ENCODE peak calls at places on chromosomes 2 and 18, in five cellular contexts. L is endothelial cell of umbilical vein, S is GM12878, F is HCT116, P is transverse colon. X is an unnamed sample.

GRCh38 chr2:219661197-219661954 is 33.9 kb downstream of the SLC4A3 start:
- DNase-seq in L (no peak), F (peak; percentile 35), P (no peak), S (peak; percentile 44), X (no peak)

GRCh38 chr2:10504370-10504993 is 56.4 kb upstream of the ODC1 start:
- DNase-seq in S (no peak), L (no peak), P (no peak), F (no peak), X (peak; percentile 16)

GRCh38 chr2:8003462-8004075 is 678.3 kb upstream of the ID2 start:
- DNase-seq in P (peak; percentile 19), L (no peak), F (no peak), S (no peak), X (no peak)

GRCh38 chr2:145038041-145038525 is 518.2 kb upstream of the ZEB2 start:
- DNase-seq in P (no peak), F (no peak), L (no peak), S (no peak), X (no peak)

GRCh38 chr2:213279961-213280360 is 4.3 kb upstream of the SPAG16 start:
- DNase-seq in S (no peak), L (no peak), P (no peak), F (no peak), X (no peak)

GRCh38 chr2:190819835-190820234 is 60.8 kb upstream of the GLS start:
- DNase-seq in S (no peak), L (no peak), P (no peak), F (no peak), X (no peak)

GRCh38 chr2:153059338-153060052 is 341.1 kb downstream of the ARL6IP6 start:
- DNase-seq in P (no peak), L (no peak), S (no peak), F (peak; percentile 61), X (no peak)

GRCh38 chr2:172986040-172986439 is 89.6 kb upstream of the MAP3K20 start:
- DNase-seq in F (no peak), L (peak; percentile 61), S (no peak), P (no peak), X (no peak)

GRCh38 chr2:181847729-181848128 is 43.8 kb upstream of the ITPRID2 start:
- DNase-seq in P (no peak), F (no peak), L (no peak), S (no peak), X (no peak)

GRCh38 chr18:63823516-63824219 is 48.5 kb downstream of the SERPINB7 start:
- DNase-seq in S (no peak), L (peak; percentile 12), P (peak; percentile 20), F (peak; percentile 23), X (no peak)

GRCh38 chr2:19357383-19358241 is 811 bp downstream of the OSR1 start:
- DNase-seq in L (no peak), S (no peak), P (peak; percentile 42), F (no peak), X (no peak)

GRCh38 chr2:111919794-111920608 is 21.6 kb downstream of the MERTK start:
- DNase-seq in P (peak; percentile 81), L (peak; percentile 89), F (no peak), S (no peak), X (peak; percentile 26)

GRCh38 chr18:22667616-22668422 is 250.1 kb upstream of the CTAGE1 start:
- DNase-seq in F (peak; percentile 34), P (no peak), S (peak; percentile 20), L (peak; percentile 96), X (no peak)

GRCh38 chr2:152418688-152419087 is 83.7 kb downstream of the FMNL2 start:
- DNase-seq in S (no peak), F (no peak), L (peak; percentile 64), P (no peak), X (no peak)

GRCh38 chr18:66993492-66993891 is 389.6 kb upstream of the CDH19 start:
- DNase-seq in S (no peak), F (no peak), L (no peak), P (no peak), X (no peak)

GRCh38 chr18:4455113-4455811 is at the start of gene DLGAP1:
- DNase-seq in L (no peak), S (no peak), P (peak; percentile 56), F (no peak), X (peak; percentile 60)

GRCh38 chr2:160484859-160485520 is 8.6 kb downstream of the RBMS1 start:
- DNase-seq in S (no peak), F (no peak), L (no peak), P (no peak), X (no peak)

GRCh38 chr2:222561817-222562424 is 94.0 kb downstream of the FARSB start:
- DNase-seq in F (peak; percentile 39), L (peak; percentile 60), S (peak; percentile 13), P (peak; percentile 50), X (no peak)

GRCh38 chr2:5322414-5322813 is 369.8 kb upstream of the SOX11 start:
- DNase-seq in F (no peak), L (no peak), P (no peak), S (no peak), X (no peak)

GRCh38 chr18:12890500-12890899 is 6.5 kb upstream of the PTPN2 start:
- DNase-seq in P (no peak), L (no peak), S (no peak), F (no peak), X (no peak)

GRCh38 chr2:118310878-118311442 is 222.7 kb downstream of the INSIG2 start:
- DNase-seq in S (no peak), P (no peak), F (no peak), L (no peak), X (no peak)

GRCh38 chr18:8657873-8658521 is 47.4 kb upstream of the MTCL1 start:
- DNase-seq in F (no peak), L (no peak), S (no peak), P (no peak), X (no peak)

GRCh38 chr18:8703781-8704301 is 1.5 kb upstream of the MTCL1 start:
- DNase-seq in S (no peak), F (no peak), L (no peak), P (no peak), X (no peak)

GRCh38 chr2:223930002-223930976 is 14.8 kb downstream of the WDFY1 start:
- DNase-seq in L (no peak), F (no peak), P (peak; percentile 33), S (no peak), X (peak; percentile 51)

GRCh38 chr2:1854747-1855146 is 110.4 kb upstream of the PXDN start:
- DNase-seq in L (no peak), S (no peak), F (no peak), P (no peak), X (no peak)

GRCh38 chr18:46668694-46669093 is 11.7 kb upstream of the LOXHD1 start:
- DNase-seq in S (no peak), P (no peak), F (no peak), L (no peak), X (no peak)
- TF ChIP-seq POLR2AphosphoS5 in S (no peak), P (no peak), F (no peak), L (no peak), X (no peak)

GRCh38 chr2:26710743-26711456 is 18.4 kb downstream of the KCNK3 start:
- DNase-seq in P (no peak), S (no peak), L (no peak), F (no peak), X (no peak)
- H3K27me3 ChIP-seq in P (no peaks in the 10 kb centered on the region), S (peaks cover 3% of the 10 kb centered on the region), L (no peaks in the 10 kb centered on the region), F (no peaks in the 10 kb centered on the region), X (no peaks in the 10 kb centered on the region)

GRCh38 chr2:241738040-241738686 is 3.7 kb downstream of the D2HGDH start:
- DNase-seq in L (no peak), P (no peak), F (no peak), S (no peak), X (no peak)

GRCh38 chr2:241734208-241734466 is 293 bp upstream of the D2HGDH start:
- DNase-seq in L (no peak), S (no peak), F (no peak), P (no peak), X (no peak)

GRCh38 chr2:241733391-241734207 is 831 bp upstream of the D2HGDH start:
- DNase-seq in P (no peak), S (no peak), F (no peak), L (no peak), X (no peak)

GRCh38 chr2:241736111-241736510 is 1.7 kb downstream of the D2HGDH start:
- DNase-seq in F (no peak), L (no peak), P (no peak), S (no peak), X (no peak)

GRCh38 chr2:241734467-241735208 is at the start of gene D2HGDH:
- DNase-seq in L (peak; percentile 78), P (peak; percentile 97), S (no peak), F (peak; percentile 47), X (peak; percentile 93)
- TF ChIP-seq POLR2A in L (peak; percentile 98), P (peak; percentile 28), S (peak; percentile 83), F (peak; percentile 85), X (no peak)

GRCh38 chr2:237231593-237231992 is 145.9 kb downstream of the COPS8 start:
- DNase-seq in F (no peak), L (no peak), S (no peak), P (no peak), X (no peak)

GRCh38 chr2:237232166-237232565 is 146.5 kb downstream of the COPS8 start:
- DNase-seq in F (no peak), P (no peak), L (no peak), S (no peak), X (no peak)

GRCh38 chr2:237236188-237236587 is 150.5 kb downstream of the COPS8 start:
- DNase-seq in F (no peak), S (no peak), P (no peak), L (no peak), X (no peak)

GRCh38 chr2:237234268-237234667 is 148.6 kb downstream of the COPS8 start:
- DNase-seq in F (no peak), L (no peak), P (no peak), S (no peak), X (no peak)

GRCh38 chr2:237235383-237236095 is 149.8 kb downstream of the COPS8 start:
- DNase-seq in F (no peak), L (no peak), S (no peak), P (peak; percentile 31), X (peak; percentile 54)
- TF ChIP-seq POLR2AphosphoS5 in F (no peak), L (no peak), S (no peak), P (no peak), X (no peak)